ENCODE peak calls at places on chromosomes 13 and 19, in four cellular contexts. E is stomach, Y is H1, B is tibial nerve. T is an unnamed sample.

GRCh38 chr13:113667771-113668490 is 912 bp downstream of the GRK1 start:
- DNase-seq in E (peak; percentile 23), Y (no peak), B (peak; percentile 7), T (peak; percentile 41)

GRCh38 chr13:114092468-114092867 is 40.0 kb downstream of the RASA3 start:
- DNase-seq in E (no peak), Y (no peak), B (no peak), T (no peak)

GRCh38 chr19:3481241-3482090 is 1.1 kb upstream of the SMIM24 start:
- DNase-seq in E (peak; percentile 60), Y (no peak), B (no peak), T (no peak)

GRCh38 chr13:110336681-110337080 is 29.6 kb downstream of the COL4A2 start:
- DNase-seq in E (no peak), Y (no peak), B (no peak), T (no peak)

GRCh38 chr19:10289167-10289835 is 451 bp upstream of the ICAM5 start:
- DNase-seq in E (peak; percentile 37), Y (no peak), B (no peak), T (no peak)

GRCh38 chr13:33466262-33466661 is 180.7 kb upstream of the STARD13 start:
- DNase-seq in E (no peak), Y (no peak), B (no peak), T (no peak)

GRCh38 chr13:24181991-24182702 is 21.6 kb downstream of the SPATA13 start:
- DNase-seq in E (no peak), Y (no peak), B (no peak), T (peak; percentile 83)

GRCh38 chr19:30023330-30023729 is 81.3 kb downstream of the URI1 start:
- DNase-seq in E (no peak), Y (no peak), B (no peak), T (no peak)

GRCh38 chr19:13764821-13765394 is 586 bp downstream of the MRI1 start:
- DNase-seq in E (peak; percentile 43), Y (no peak), B (no peak), T (no peak)

GRCh38 chr19:56671613-56671994 is at the start of gene ZNF835:
- DNase-seq in E (peak; percentile 76), Y (peak; percentile 83), B (peak; percentile 81), T (peak; percentile 86)

GRCh38 chr19:40214936-40215335 is 3.2 kb downstream of the TTC9B start:
- DNase-seq in E (no peak), Y (no peak), B (no peak), T (no peak)

GRCh38 chr19:40217921-40218890 is at the start of gene TTC9B:
- DNase-seq in E (no peak), Y (peak; percentile 46), B (no peak), T (no peak)

GRCh38 chr19:40217027-40217810 is 965 bp downstream of the TTC9B start:
- DNase-seq in E (peak; percentile 65), Y (peak; percentile 39), B (no peak), T (no peak)

GRCh38 chr19:40216013-40216776 is 2.0 kb downstream of the TTC9B start:
- DNase-seq in E (no peak), Y (no peak), B (no peak), T (no peak)

DNA sequence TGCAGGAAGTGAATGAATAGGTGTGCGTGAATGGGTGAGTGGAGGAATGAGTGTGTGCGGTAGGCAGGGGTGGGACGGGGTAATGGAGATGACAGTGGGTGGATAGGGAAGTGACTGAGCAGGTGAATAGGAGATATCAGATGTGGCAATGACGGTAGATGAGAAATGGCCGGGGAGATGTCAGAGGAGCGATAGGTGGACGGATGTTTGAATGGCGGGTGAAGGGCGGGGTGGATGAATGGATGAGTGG is 1.5 kb downstream of the TTC9B start:
- DNase-seq in E (no peak), Y (no peak), B (no peak), T (no peak)
- TF ChIP-seq POLR2A in E (no peak), Y (no peak), B (no peak), T (no peak)

DNA sequence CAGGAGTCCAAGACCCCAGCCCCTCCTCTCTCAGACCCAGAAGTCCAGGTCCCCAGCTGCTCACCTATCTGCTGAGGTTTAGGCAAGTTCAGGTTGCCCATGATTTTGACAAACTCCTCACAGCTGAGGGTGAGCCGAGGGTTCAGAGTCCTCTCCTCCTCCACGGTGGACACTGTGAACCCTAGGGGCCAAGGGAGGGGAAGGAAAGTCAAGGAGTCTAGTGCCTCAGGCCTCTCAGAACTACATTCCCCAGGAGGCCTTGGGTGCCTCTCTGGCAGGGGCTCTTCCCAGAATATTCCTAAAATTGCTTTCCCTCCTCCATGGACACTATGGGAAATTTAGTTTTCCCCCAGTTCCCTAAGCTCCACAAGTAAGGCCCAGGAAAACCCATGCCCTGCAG is 3.3 kb upstream of the PHLDB3 start:
- DNase-seq in E (no peak), Y (no peak), B (no peak), T (no peak)
- H3K4me1 ChIP-seq in E (peaks cover 20% of the 10 kb centered on the region), Y (peaks cover 4% of the 10 kb centered on the region), B (peaks cover 14% of the 10 kb centered on the region), T (no peaks in the 10 kb centered on the region)

GRCh38 chr19:50908311-50908710 is 2.9 kb downstream of the KLK4 start:
- DNase-seq in E (no peak), Y (no peak), B (no peak), T (no peak)

GRCh38 chr19:50911206-50912101 is at the start of gene KLK4:
- DNase-seq in E (no peak), Y (no peak), B (no peak), T (no peak)

GRCh38 chr19:50910722-50911121 is 473 bp downstream of the KLK4 start:
- DNase-seq in E (no peak), Y (no peak), B (no peak), T (no peak)

GRCh38 chr19:50912102-50912599 is 956 bp upstream of the KLK4 start:
- DNase-seq in E (no peak), Y (no peak), B (no peak), T (no peak)

GRCh38 chr19:50909240-50910070 is 1.7 kb downstream of the KLK4 start:
- DNase-seq in E (peak; percentile 29), Y (peak; percentile 95), B (peak; percentile 31), T (peak; percentile 31)
- TF ChIP-seq POLR2A in E (no peak), Y (no peak), B (no peak), T (no peak)

GRCh38 chr19:49574206-49574755 is 6.1 kb downstream of the NOSIP start:
- DNase-seq in E (no peak), Y (no peak), B (no peak), T (no peak)

GRCh38 chr19:49573009-49573408 is 7.3 kb downstream of the NOSIP start:
- DNase-seq in E (no peak), Y (no peak), B (no peak), T (no peak)

GRCh38 chr19:49570997-49571676 is 9.2 kb downstream of the NOSIP start:
- DNase-seq in E (peak; percentile 53), Y (no peak), B (no peak), T (no peak)

GRCh38 chr19:49570138-49570856 is 10.1 kb downstream of the NOSIP start:
- DNase-seq in E (peak; percentile 65), Y (no peak), B (no peak), T (no peak)

GRCh38 chr19:49573451-49573850 is 6.9 kb downstream of the NOSIP start:
- DNase-seq in E (no peak), Y (no peak), B (no peak), T (no peak)
- H3K4me1 ChIP-seq in E (peaks cover 47% of the 10 kb centered on the region), Y (peaks cover 2% of the 10 kb centered on the region), B (peaks cover 6% of the 10 kb centered on the region), T (peaks cover 13% of the 10 kb centered on the region)

GRCh38 chr19:55516878-55517620 is 19.9 kb downstream of the SBK2 start:
- DNase-seq in E (peak; percentile 97), Y (peak; percentile 83), B (peak; percentile 89), T (peak; percentile 94)
- TF ChIP-seq POLR2A in E (no peak), Y (no peak), B (peak; percentile 25), T (peak; percentile 40)

GRCh38 chr13:58963321-58963720 is 1200.4 kb downstream of the DIAPH3 start:
- DNase-seq in E (no peak), Y (no peak), B (no peak), T (no peak)

GRCh38 chr13:58964048-58964447 is 1199.7 kb downstream of the DIAPH3 start:
- DNase-seq in E (no peak), Y (no peak), B (no peak), T (no peak)

GRCh38 chr13:58955546-58956385 is 1208.0 kb downstream of the DIAPH3 start:
- DNase-seq in E (no peak), Y (no peak), B (no peak), T (no peak)

GRCh38 chr13:58960909-58961308 is 1202.8 kb downstream of the DIAPH3 start:
- DNase-seq in E (no peak), Y (no peak), B (no peak), T (no peak)
- H3K4me1 ChIP-seq in E (no peaks in the 10 kb centered on the region), Y (no peaks in the 10 kb centered on the region), B (no peaks in the 10 kb centered on the region), T (no peaks in the 10 kb centered on the region)

GRCh38 chr13:27245610-27246009 is 5.7 kb upstream of the RPL21 start:
- DNase-seq in E (no peak), Y (no peak), B (no peak), T (no peak)

GRCh38 chr13:27252467-27252866 is 1.1 kb downstream of the RPL21 start:
- DNase-seq in E (no peak), Y (no peak), B (no peak), T (no peak)

GRCh38 chr13:27250833-27251165 is 559 bp upstream of the RPL21 start:
- DNase-seq in E (no peak), Y (no peak), B (no peak), T (no peak)

GRCh38 chr13:27257233-27257568 is 5.8 kb downstream of the RPL21 start:
- DNase-seq in E (no peak), Y (no peak), B (no peak), T (no peak)

GRCh38 chr13:27251166-27252088 is at the start of gene RPL21:
- DNase-seq in E (peak; percentile 96), Y (peak; percentile 80), B (peak; percentile 90), T (peak; percentile 96)
- TF ChIP-seq POLR2A in E (no peak), Y (peak; percentile 99), B (peak; percentile 87), T (peak; percentile 87)